ENCODE peak calls at places on chromosome 3, in seven cellular contexts. T is right lobe of liver, J is spleen, L is adrenal gland, I is A549, K is stomach, D is ovary. S is an unnamed sample.

GRCh38 chr3:32226875-32227500 is 11.5 kb upstream of the CMTM8 start:
- DNase-seq in T (no peak), J (no peak), L (no peak), I (peak; percentile 22), K (no peak), D (no peak), S (no peak)

GRCh38 chr3:10848261-10848660 is 32.2 kb downstream of the SLC6A11 start:
- DNase-seq in T (no peak), J (no peak), L (no peak), I (no peak), K (no peak), D (no peak), S (no peak)

GRCh38 chr3:16173696-16174355 is 654 bp upstream of the GALNT15 start:
- DNase-seq in T (no peak), J (no peak), L (no peak), I (no peak), K (no peak), D (no peak), S (peak; percentile 90)

GRCh38 chr3:102258666-102259227 is 176.1 kb upstream of the ZPLD1 start:
- DNase-seq in T (no peak), J (no peak), L (no peak), I (no peak), K (no peak), D (no peak), S (no peak)

GRCh38 chr3:32392530-32393302 is 1.1 kb downstream of the CMTM7 start:
- DNase-seq in T (peak; percentile 42), J (no peak), L (peak; percentile 76), I (peak; percentile 22), K (peak; percentile 54), D (peak; percentile 51), S (no peak)

GRCh38 chr3:69871256-69871655 is 128.3 kb upstream of the SAMMSON start:
- DNase-seq in T (no peak), J (no peak), L (no peak), I (no peak), K (no peak), D (no peak), S (no peak)

GRCh38 chr3:43659250-43659880 is 31.4 kb upstream of the ABHD5 start:
- DNase-seq in T (no peak), J (no peak), L (no peak), I (no peak), K (no peak), D (no peak), S (no peak)

GRCh38 chr3:19348929-19349564 is 200.7 kb downstream of the KCNH8 start:
- DNase-seq in T (no peak), J (no peak), L (no peak), I (peak; percentile 36), K (no peak), D (no peak), S (no peak)

GRCh38 chr3:172560026-172560425 is 36.8 kb upstream of the TNFSF10 start:
- DNase-seq in T (no peak), J (no peak), L (no peak), I (no peak), K (no peak), D (no peak), S (no peak)

GRCh38 chr3:185215873-185216586 is 37.8 kb downstream of the EHHADH start:
- DNase-seq in T (no peak), J (no peak), L (no peak), I (peak; percentile 14), K (no peak), D (no peak), S (no peak)

DNA sequence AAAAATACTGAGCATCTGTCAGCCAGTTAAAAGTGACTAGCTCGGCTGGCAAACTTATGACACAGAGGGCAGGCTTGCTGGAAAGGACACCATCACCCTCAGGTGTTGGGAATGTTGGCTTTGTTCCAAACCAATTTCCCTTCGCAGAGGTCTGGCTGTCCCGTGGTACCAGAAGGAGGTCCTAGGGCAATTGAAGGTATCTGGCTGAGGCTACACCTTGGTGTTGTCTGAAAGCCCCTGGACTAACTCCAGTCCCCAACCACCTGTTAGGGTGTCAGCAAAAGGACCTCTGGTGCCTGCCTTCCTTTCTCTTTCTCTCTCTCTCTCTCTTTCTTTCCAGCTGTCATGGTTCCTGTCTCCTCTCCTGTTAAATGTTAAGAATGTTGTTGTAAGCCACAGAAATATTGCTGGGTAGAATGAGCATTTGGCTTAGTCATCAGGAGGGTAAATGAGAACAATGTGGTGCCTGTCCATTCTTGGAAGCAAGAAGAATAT is 12.5 kb downstream of the PRR20G start:
- DNase-seq in T (no peak), J (no peak), L (no peak), I (no peak), K (no peak), D (no peak), S (peak; percentile 72)
- H3K27ac ChIP-seq in T (no peak overlapping the region), J (no peak overlapping the region), L (no peak overlapping the region), I (no peak overlapping the region), K (no peak overlapping the region), D (no peak overlapping the region), S (no peak overlapping the region)

DNA sequence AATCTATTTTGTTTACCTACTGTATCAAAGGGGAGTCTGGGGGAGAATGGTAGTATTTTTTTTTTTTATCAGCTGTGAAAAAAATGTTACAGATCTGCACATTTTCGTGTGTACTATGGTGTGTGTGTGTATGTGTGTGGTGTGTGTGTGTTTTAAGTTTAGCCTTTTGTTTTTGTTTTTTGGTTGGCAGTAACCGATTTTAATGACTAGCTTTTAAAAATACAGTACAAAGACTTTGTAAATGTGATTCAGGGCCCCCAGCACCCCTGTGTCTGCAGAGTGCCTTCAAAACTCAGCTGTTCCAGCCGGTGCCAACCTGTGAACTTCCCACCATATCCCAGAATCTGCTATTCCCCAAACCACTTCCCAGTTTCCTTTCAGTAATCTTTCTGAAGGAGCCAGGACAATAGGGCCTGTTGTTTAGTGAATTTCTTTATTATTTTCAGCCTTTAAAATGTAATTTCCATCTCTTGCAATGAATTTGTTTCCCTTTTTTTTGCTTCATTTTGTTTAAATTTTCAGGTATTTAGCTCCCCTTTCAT is 2.1 kb downstream of the RAP2B start:
- DNase-seq in T (no peak), J (no peak), L (no peak), I (no peak), K (no peak), D (no peak), S (no peak)
- H3K4me3 ChIP-seq in T (peak overlapping the region; percentile 86), J (peak overlapping the region; percentile 98), L (no peak overlapping the region), I (peak overlapping the region; percentile 91), K (peak overlapping the region; percentile 85), D (peak overlapping the region; percentile 82), S (peak overlapping the region; percentile 96)

GRCh38 chr3:6444888-6445658 is 415.8 kb upstream of the GRM7 start:
- DNase-seq in T (no peak), J (no peak), L (no peak), I (no peak), K (no peak), D (no peak), S (no peak)
- TF ChIP-seq POLR2A in T (no peak), J (no peak), L (no peak), I (no peak), K (no peak), D (no peak), S (no peak)

GRCh38 chr3:65479967-65480366 is 558.8 kb downstream of the MAGI1 start:
- DNase-seq in T (no peak), J (no peak), L (no peak), I (no peak), K (no peak), D (no peak), S (no peak)
- H3K27ac ChIP-seq in T (no peak overlapping the region), J (no peak overlapping the region), L (no peak overlapping the region), I (no peak overlapping the region), K (no peak overlapping the region), D (no peak overlapping the region), S (no peak overlapping the region)

GRCh38 chr3:122469659-122470058 is 45.1 kb downstream of the KPNA1 start:
- DNase-seq in T (no peak), J (no peak), L (no peak), I (no peak), K (no peak), D (no peak), S (no peak)

GRCh38 chr3:122464659-122465058 is 48.8 kb upstream of the WDR5B start:
- DNase-seq in T (no peak), J (no peak), L (no peak), I (no peak), K (no peak), D (no peak), S (no peak)

GRCh38 chr3:122466701-122467240 is 48.0 kb downstream of the KPNA1 start:
- DNase-seq in T (no peak), J (no peak), L (no peak), I (no peak), K (no peak), D (no peak), S (no peak)

DNA sequence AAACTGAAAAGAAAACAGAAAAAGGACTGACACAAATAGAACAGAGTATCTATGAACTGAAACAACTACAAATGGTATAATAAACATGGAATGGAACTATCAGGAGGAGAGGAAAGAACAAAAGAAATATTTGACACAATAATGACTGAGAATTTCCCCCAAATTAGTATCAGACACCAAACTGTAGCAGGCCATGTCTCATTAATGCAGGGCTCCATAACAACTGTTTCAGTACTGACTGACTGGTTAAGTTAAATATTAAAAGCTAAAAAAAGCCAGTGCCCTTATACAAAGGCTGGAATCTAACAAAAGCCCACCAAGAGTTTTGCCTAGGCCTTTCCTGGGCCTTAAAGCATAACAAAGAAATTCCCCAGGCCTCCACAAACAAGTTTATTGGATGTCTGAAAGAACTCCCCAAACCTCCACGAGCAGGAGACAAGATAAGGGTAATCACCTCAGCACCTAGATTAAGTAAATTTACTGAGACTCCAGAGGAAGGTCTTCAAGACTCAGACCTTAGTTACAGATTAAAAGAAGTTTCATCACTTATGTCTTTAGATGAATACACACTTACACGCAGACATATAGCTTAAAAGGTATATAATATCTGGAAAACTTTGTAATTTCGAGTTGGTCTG is 45.7 kb downstream of the KPNA1 start:
- DNase-seq in T (no peak), J (no peak), L (no peak), I (no peak), K (no peak), D (no peak), S (no peak)
- H3K4me3 ChIP-seq in T (no peak overlapping the region), J (no peak overlapping the region), L (no peak overlapping the region), I (no peak overlapping the region), K (no peak overlapping the region), D (no peak overlapping the region), S (no peak overlapping the region)

GRCh38 chr3:30660128-30660525 is 53.7 kb downstream of the TGFBR2 start:
- DNase-seq in T (no peak), J (no peak), L (no peak), I (no peak), K (no peak), D (no peak), S (no peak)

GRCh38 chr3:30657914-30658313 is 51.5 kb downstream of the TGFBR2 start:
- DNase-seq in T (no peak), J (no peak), L (no peak), I (no peak), K (no peak), D (no peak), S (no peak)

GRCh38 chr3:30658328-30659052 is 52.1 kb downstream of the TGFBR2 start:
- DNase-seq in T (no peak), J (no peak), L (no peak), I (peak; percentile 36), K (no peak), D (no peak), S (no peak)

GRCh38 chr3:30660656-30661055 is 54.3 kb downstream of the TGFBR2 start:
- DNase-seq in T (no peak), J (no peak), L (no peak), I (no peak), K (no peak), D (no peak), S (no peak)

GRCh38 chr3:30659270-30660127 is 53.1 kb downstream of the TGFBR2 start:
- DNase-seq in T (no peak), J (no peak), L (no peak), I (peak; percentile 81), K (no peak), D (no peak), S (no peak)
- TF ChIP-seq POLR2A in T (no peak), J (no peak), L (no peak), I (no peak), K (no peak), D (no peak), S (no peak)